ENCODE peak calls at places on chromosome 16, in four cellular contexts. One of them, this sample, is unnamed.

GRCh38 chr16:53643474-53643873 is 60.2 kb downstream of the RPGRIP1L start:
- DNase-seq in astrocyte of the cerebellum: no peak
- DNase-seq in AG09309: no peak
- DNase-seq in astrocyte of the spinal cord: no peak
- DNase-seq in this sample: no peak

GRCh38 chr16:1278456-1278855 is 22.6 kb downstream of the TPSD1 start:
- DNase-seq in astrocyte of the cerebellum: no peak
- DNase-seq in AG09309: no peak
- DNase-seq in astrocyte of the spinal cord: no peak
- DNase-seq in this sample: no peak

GRCh38 chr16:12315330-12316138 is 339.0 kb downstream of the SNX29 start:
- DNase-seq in astrocyte of the cerebellum: no peak
- DNase-seq in AG09309: no peak
- DNase-seq in astrocyte of the spinal cord: no peak
- DNase-seq in this sample: no peak

GRCh38 chr16:83458612-83459011 is 349.2 kb upstream of the HSBP1 start:
- DNase-seq in astrocyte of the cerebellum: no peak
- DNase-seq in AG09309: peak; percentile 67
- DNase-seq in astrocyte of the spinal cord: peak; percentile 24
- DNase-seq in this sample: peak; percentile 41

GRCh38 chr16:49575352-49576172 is 202.0 kb downstream of the C16orf78 start:
- DNase-seq in astrocyte of the cerebellum: no peak
- DNase-seq in AG09309: no peak
- DNase-seq in astrocyte of the spinal cord: no peak
- DNase-seq in this sample: no peak

GRCh38 chr16:77402118-77402517 is 32.7 kb downstream of the ADAMTS18 start:
- DNase-seq in astrocyte of the cerebellum: no peak
- DNase-seq in AG09309: no peak
- DNase-seq in astrocyte of the spinal cord: no peak
- DNase-seq in this sample: no peak

GRCh38 chr16:65410801-65411200 is 288.9 kb upstream of the CDH11 start:
- DNase-seq in astrocyte of the cerebellum: no peak
- DNase-seq in AG09309: no peak
- DNase-seq in astrocyte of the spinal cord: peak; percentile 73
- DNase-seq in this sample: no peak

GRCh38 chr16:84501077-84501735 is 3.3 kb downstream of the MEAK7 start:
- DNase-seq in astrocyte of the cerebellum: no peak
- DNase-seq in AG09309: no peak
- DNase-seq in astrocyte of the spinal cord: peak; percentile 39
- DNase-seq in this sample: no peak

GRCh38 chr16:30697264-30698138 is 1.5 kb upstream of the SRCAP start:
- DNase-seq in astrocyte of the cerebellum: no peak
- DNase-seq in AG09309: no peak
- DNase-seq in astrocyte of the spinal cord: no peak
- DNase-seq in this sample: no peak

GRCh38 chr16:11111166-11111565 is 144.8 kb downstream of the SOCS1 start:
- DNase-seq in astrocyte of the cerebellum: no peak
- DNase-seq in AG09309: no peak
- DNase-seq in astrocyte of the spinal cord: peak; percentile 18
- DNase-seq in this sample: no peak

GRCh38 chr16:11117576-11118211 is 138.3 kb downstream of the SOCS1 start:
- DNase-seq in astrocyte of the cerebellum: no peak
- DNase-seq in AG09309: no peak
- DNase-seq in astrocyte of the spinal cord: no peak
- DNase-seq in this sample: no peak

GRCh38 chr16:11111891-11112634 is 143.9 kb downstream of the SOCS1 start:
- DNase-seq in astrocyte of the cerebellum: no peak
- DNase-seq in AG09309: no peak
- DNase-seq in astrocyte of the spinal cord: no peak
- DNase-seq in this sample: no peak

GRCh38 chr16:11112723-11113348 is 143.2 kb downstream of the SOCS1 start:
- DNase-seq in astrocyte of the cerebellum: no peak
- DNase-seq in AG09309: no peak
- DNase-seq in astrocyte of the spinal cord: no peak
- DNase-seq in this sample: no peak

DNA sequence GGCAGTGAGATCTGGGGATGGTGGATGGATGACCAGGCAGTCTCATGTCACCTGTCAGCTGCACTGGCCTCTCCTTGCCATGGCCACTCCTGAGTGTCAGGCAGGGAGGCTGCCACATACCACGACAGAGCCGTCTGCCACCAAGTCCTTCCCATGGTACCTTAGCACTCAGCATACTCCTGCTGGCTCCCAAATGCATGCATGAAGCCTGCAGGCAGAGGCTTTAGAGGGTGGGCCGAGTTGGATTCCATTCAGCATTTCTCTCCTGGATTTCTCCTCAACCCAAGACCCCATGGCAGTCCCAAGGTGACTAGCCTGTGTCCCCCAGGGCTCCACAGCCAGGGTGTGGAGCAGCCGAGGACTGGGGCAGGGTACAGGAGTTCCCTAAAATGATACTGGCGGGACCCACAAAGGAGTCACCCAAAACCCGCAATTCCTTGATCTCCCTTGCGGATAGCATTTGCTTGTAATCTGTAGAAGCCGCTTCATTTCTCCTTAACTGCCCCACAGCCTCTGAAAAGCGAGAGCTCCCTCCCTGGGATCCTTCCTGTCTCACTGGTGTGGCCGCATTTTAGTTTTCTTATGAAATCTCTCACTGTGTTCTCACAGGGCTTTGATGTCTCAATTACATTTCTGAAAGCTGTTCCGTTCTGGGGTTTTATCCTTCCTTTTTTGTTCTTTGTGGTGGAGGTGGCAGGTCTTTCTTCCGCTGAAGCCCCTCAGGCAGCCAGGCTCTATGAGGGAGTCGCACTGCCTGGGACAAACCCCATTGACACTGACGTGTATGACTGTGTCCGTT is 141.4 kb downstream of the SOCS1 start:
- DNase-seq in astrocyte of the cerebellum: no peak
- DNase-seq in AG09309: no peak
- DNase-seq in astrocyte of the spinal cord: no peak
- DNase-seq in this sample: no peak
- TF ChIP-seq CTCF in astrocyte of the cerebellum: no peak
- TF ChIP-seq CTCF in AG09309: no peak
- TF ChIP-seq CTCF in astrocyte of the spinal cord: no peak
- TF ChIP-seq CTCF in this sample: no peak

GRCh38 chr16:16945207-16945606 is 525.6 kb downstream of the XYLT1 start:
- DNase-seq in astrocyte of the cerebellum: no peak
- DNase-seq in AG09309: no peak
- DNase-seq in astrocyte of the spinal cord: no peak
- DNase-seq in this sample: no peak
- H3K4me3 ChIP-seq in astrocyte of the cerebellum: no peak overlapping the region
- H3K4me3 ChIP-seq in AG09309: no peak overlapping the region
- H3K4me3 ChIP-seq in astrocyte of the spinal cord: no peak overlapping the region
- H3K4me3 ChIP-seq in this sample: no peak overlapping the region

GRCh38 chr16:7319514-7319913 is 13.1 kb upstream of the RBFOX1 start:
- DNase-seq in astrocyte of the cerebellum: no peak
- DNase-seq in AG09309: no peak
- DNase-seq in astrocyte of the spinal cord: no peak
- DNase-seq in this sample: no peak

GRCh38 chr16:7318661-7319060 is 14.0 kb upstream of the RBFOX1 start:
- DNase-seq in astrocyte of the cerebellum: no peak
- DNase-seq in AG09309: no peak
- DNase-seq in astrocyte of the spinal cord: no peak
- DNase-seq in this sample: no peak

GRCh38 chr16:7317982-7318381 is 14.7 kb upstream of the RBFOX1 start:
- DNase-seq in astrocyte of the cerebellum: no peak
- DNase-seq in AG09309: no peak
- DNase-seq in astrocyte of the spinal cord: no peak
- DNase-seq in this sample: no peak

GRCh38 chr16:7315813-7316212 is 16.8 kb upstream of the RBFOX1 start:
- DNase-seq in astrocyte of the cerebellum: no peak
- DNase-seq in AG09309: no peak
- DNase-seq in astrocyte of the spinal cord: no peak
- DNase-seq in this sample: no peak

DNA sequence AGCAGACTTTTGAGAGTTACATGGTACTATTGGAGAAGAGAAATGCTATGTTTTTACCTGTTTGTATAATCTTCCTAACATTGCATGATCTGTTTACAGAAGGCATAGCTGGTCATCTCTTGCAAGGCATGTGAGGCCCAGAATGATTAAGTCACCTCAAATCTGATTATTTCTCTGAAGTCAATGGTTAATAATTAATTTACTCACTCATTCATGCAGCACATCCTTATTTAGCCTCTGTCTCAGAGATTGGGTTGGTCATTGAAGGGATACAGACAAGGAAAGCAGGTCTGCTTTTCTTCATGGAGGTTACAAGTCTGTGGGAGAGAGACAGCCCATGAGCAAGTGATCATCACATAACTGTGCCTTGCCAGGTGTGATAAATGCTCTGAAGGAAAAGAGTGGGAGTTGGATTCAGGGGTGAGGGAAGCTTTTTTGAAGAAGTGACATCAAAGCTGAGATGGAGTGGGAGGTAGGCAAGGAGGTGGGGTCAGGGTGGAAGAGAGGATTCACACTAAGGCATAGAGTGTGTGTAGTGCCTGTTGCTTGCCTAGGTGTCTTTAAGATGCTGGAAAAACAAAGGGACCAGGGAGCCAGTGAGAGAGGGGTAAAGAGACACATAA is 16.3 kb upstream of the RBFOX1 start:
- DNase-seq in astrocyte of the cerebellum: no peak
- DNase-seq in AG09309: no peak
- DNase-seq in astrocyte of the spinal cord: no peak
- DNase-seq in this sample: no peak
- TF ChIP-seq CTCF in astrocyte of the cerebellum: no peak
- TF ChIP-seq CTCF in AG09309: no peak
- TF ChIP-seq CTCF in astrocyte of the spinal cord: no peak
- TF ChIP-seq CTCF in this sample: no peak

GRCh38 chr16:21952793-21953540 is at the start of gene UQCRC2:
- DNase-seq in astrocyte of the cerebellum: peak; percentile 86
- DNase-seq in AG09309: peak; percentile 79
- DNase-seq in astrocyte of the spinal cord: peak; percentile 96
- DNase-seq in this sample: peak; percentile 62

GRCh38 chr16:21952040-21952792 is 945 bp upstream of the UQCRC2 start:
- DNase-seq in astrocyte of the cerebellum: peak; percentile 13
- DNase-seq in AG09309: no peak
- DNase-seq in astrocyte of the spinal cord: peak; percentile 71
- DNase-seq in this sample: no peak

GRCh38 chr16:21949713-21950260 is 3.4 kb upstream of the UQCRC2 start:
- DNase-seq in astrocyte of the cerebellum: no peak
- DNase-seq in AG09309: no peak
- DNase-seq in astrocyte of the spinal cord: no peak
- DNase-seq in this sample: no peak

GRCh38 chr16:21950782-21951521 is 2.2 kb upstream of the UQCRC2 start:
- DNase-seq in astrocyte of the cerebellum: peak; percentile 16
- DNase-seq in AG09309: no peak
- DNase-seq in astrocyte of the spinal cord: peak; percentile 32
- DNase-seq in this sample: no peak

DNA sequence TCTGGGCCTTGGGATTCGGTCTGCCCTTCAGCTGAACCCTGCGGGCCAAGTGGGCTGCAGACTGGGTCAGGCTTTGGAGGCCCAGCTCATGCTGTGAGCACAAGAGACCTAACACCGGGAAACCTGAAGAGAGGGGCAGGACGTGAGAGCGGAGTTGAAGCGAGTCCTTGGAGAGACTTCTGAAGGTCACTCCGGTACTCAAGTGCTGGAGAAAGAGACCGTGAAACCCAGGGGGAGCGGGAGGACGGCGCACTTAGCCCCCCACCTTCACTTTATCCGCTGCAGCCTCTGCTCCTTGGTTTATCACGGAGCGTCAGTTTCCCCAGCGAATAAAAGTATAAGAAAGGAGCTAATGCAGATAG is 361 bp downstream of the UQCRC2 start:
- DNase-seq in astrocyte of the cerebellum: no peak
- DNase-seq in AG09309: no peak
- DNase-seq in astrocyte of the spinal cord: no peak
- DNase-seq in this sample: no peak
- H3K4me3 ChIP-seq in astrocyte of the cerebellum: peak overlapping the region; percentile 85
- H3K4me3 ChIP-seq in AG09309: peak overlapping the region; percentile 90
- H3K4me3 ChIP-seq in astrocyte of the spinal cord: peak overlapping the region; percentile 100
- H3K4me3 ChIP-seq in this sample: peak overlapping the region; percentile 85